ENCODE peak calls at places on chromosomes 7 and 10, in eight cellular contexts. One of them, this sample, is unnamed.

GRCh38 chr7:30143748-30144251 is 9.0 kb downstream of the MTURN start:
- DNase-seq in left ventricle myocardium inferior: no peak
- DNase-seq in GM12865: no peak
- DNase-seq in GM23338: no peak
- DNase-seq in cardiac muscle cell: no peak
- DNase-seq in upper lobe of right lung: no peak
- DNase-seq in AG09309: no peak
- DNase-seq in RWPE1: peak
- DNase-seq in this sample: no peak

GRCh38 chr10:61548371-61548770 is 95.2 kb upstream of the TMEM26 start:
- DNase-seq in left ventricle myocardium inferior: no peak
- DNase-seq in GM12865: no peak
- DNase-seq in GM23338: no peak
- DNase-seq in cardiac muscle cell: no peak
- DNase-seq in upper lobe of right lung: no peak
- DNase-seq in AG09309: no peak
- DNase-seq in RWPE1: no peak
- DNase-seq in this sample: no peak

GRCh38 chr7:144827581-144828139 is 8.2 kb downstream of the TPK1 start:
- DNase-seq in left ventricle myocardium inferior: no peak
- DNase-seq in GM12865: no peak
- DNase-seq in GM23338: no peak
- DNase-seq in cardiac muscle cell: peak
- DNase-seq in upper lobe of right lung: no peak
- DNase-seq in AG09309: no peak
- DNase-seq in RWPE1: no peak
- DNase-seq in this sample: no peak

GRCh38 chr10:95906675-95907453 is 911 bp upstream of the CC2D2B start:
- DNase-seq in left ventricle myocardium inferior: peak
- DNase-seq in GM12865: peak
- DNase-seq in GM23338: peak
- DNase-seq in cardiac muscle cell: peak
- DNase-seq in upper lobe of right lung: no peak
- DNase-seq in AG09309: peak
- DNase-seq in RWPE1: peak
- DNase-seq in this sample: peak

GRCh38 chr10:131681656-131682055 is 219.2 kb upstream of the PPP2R2D start:
- DNase-seq in left ventricle myocardium inferior: no peak
- DNase-seq in GM12865: no peak
- DNase-seq in GM23338: no peak
- DNase-seq in cardiac muscle cell: no peak
- DNase-seq in upper lobe of right lung: peak
- DNase-seq in AG09309: no peak
- DNase-seq in RWPE1: no peak
- DNase-seq in this sample: no peak

GRCh38 chr10:62779487-62780248 is 24.9 kb upstream of the ADO start:
- DNase-seq in left ventricle myocardium inferior: no peak
- DNase-seq in GM12865: peak
- DNase-seq in GM23338: no peak
- DNase-seq in cardiac muscle cell: no peak
- DNase-seq in upper lobe of right lung: no peak
- DNase-seq in AG09309: peak
- DNase-seq in RWPE1: no peak
- DNase-seq in this sample: no peak

GRCh38 chr7:99244942-99245341 is 27.7 kb upstream of the MYH16 start:
- DNase-seq in left ventricle myocardium inferior: no peak
- DNase-seq in GM12865: no peak
- DNase-seq in GM23338: no peak
- DNase-seq in cardiac muscle cell: no peak
- DNase-seq in upper lobe of right lung: no peak
- DNase-seq in AG09309: no peak
- DNase-seq in RWPE1: peak
- DNase-seq in this sample: no peak

GRCh38 chr7:77415474-77415821 is 701 bp downstream of the GSAP start:
- DNase-seq in left ventricle myocardium inferior: no peak
- DNase-seq in GM12865: peak
- DNase-seq in GM23338: peak
- DNase-seq in cardiac muscle cell: no peak
- DNase-seq in upper lobe of right lung: peak
- DNase-seq in AG09309: no peak
- DNase-seq in RWPE1: no peak
- DNase-seq in this sample: no peak

GRCh38 chr10:13684813-13685511 is 98.2 kb downstream of the PRPF18 start:
- DNase-seq in left ventricle myocardium inferior: no peak
- DNase-seq in GM12865: no peak
- DNase-seq in GM23338: no peak
- DNase-seq in cardiac muscle cell: no peak
- DNase-seq in upper lobe of right lung: no peak
- DNase-seq in AG09309: no peak
- DNase-seq in RWPE1: no peak
- DNase-seq in this sample: peak

GRCh38 chr10:119896937-119897336 is 4.4 kb downstream of the SEC23IP start:
- DNase-seq in left ventricle myocardium inferior: peak
- DNase-seq in GM12865: no peak
- DNase-seq in GM23338: no peak
- DNase-seq in cardiac muscle cell: peak
- DNase-seq in upper lobe of right lung: peak
- DNase-seq in AG09309: no peak
- DNase-seq in RWPE1: no peak
- DNase-seq in this sample: no peak

GRCh38 chr10:102115775-102116174 is 4.4 kb downstream of the LDB1 start:
- DNase-seq in left ventricle myocardium inferior: no peak
- DNase-seq in GM12865: no peak
- DNase-seq in GM23338: no peak
- DNase-seq in cardiac muscle cell: no peak
- DNase-seq in upper lobe of right lung: no peak
- DNase-seq in AG09309: no peak
- DNase-seq in RWPE1: no peak
- DNase-seq in this sample: no peak

GRCh38 chr10:25934673-25935139 is 677 bp downstream of the MYO3A start:
- DNase-seq in left ventricle myocardium inferior: no peak
- DNase-seq in GM12865: peak
- DNase-seq in GM23338: peak
- DNase-seq in cardiac muscle cell: peak
- DNase-seq in upper lobe of right lung: peak
- DNase-seq in AG09309: no peak
- DNase-seq in RWPE1: no peak
- DNase-seq in this sample: no peak

GRCh38 chr7:73734619-73735525 is 3.7 kb downstream of the ABHD11 start:
- DNase-seq in left ventricle myocardium inferior: peak
- DNase-seq in GM12865: peak
- DNase-seq in GM23338: peak
- DNase-seq in cardiac muscle cell: peak
- DNase-seq in upper lobe of right lung: peak
- DNase-seq in AG09309: peak
- DNase-seq in RWPE1: peak
- DNase-seq in this sample: peak

GRCh38 chr10:79984851-79985250 is 35.9 kb upstream of the SFTPD start:
- DNase-seq in left ventricle myocardium inferior: no peak
- DNase-seq in GM12865: peak
- DNase-seq in GM23338: no peak
- DNase-seq in cardiac muscle cell: no peak
- DNase-seq in upper lobe of right lung: peak
- DNase-seq in AG09309: no peak
- DNase-seq in RWPE1: peak
- DNase-seq in this sample: no peak

GRCh38 chr7:142338633-142339501 is 81.0 kb upstream of the PRSS58 start:
- DNase-seq in left ventricle myocardium inferior: no peak
- DNase-seq in GM12865: no peak
- DNase-seq in GM23338: peak
- DNase-seq in cardiac muscle cell: peak
- DNase-seq in upper lobe of right lung: no peak
- DNase-seq in AG09309: no peak
- DNase-seq in RWPE1: no peak
- DNase-seq in this sample: no peak

GRCh38 chr10:124425227-124425962 is 6.7 kb upstream of the OAT start:
- DNase-seq in left ventricle myocardium inferior: no peak
- DNase-seq in GM12865: no peak
- DNase-seq in GM23338: no peak
- DNase-seq in cardiac muscle cell: no peak
- DNase-seq in upper lobe of right lung: no peak
- DNase-seq in AG09309: no peak
- DNase-seq in RWPE1: no peak
- DNase-seq in this sample: no peak

GRCh38 chr10:13272164-13272571 is 27.7 kb downstream of the PHYH start:
- DNase-seq in left ventricle myocardium inferior: peak
- DNase-seq in GM12865: peak
- DNase-seq in GM23338: peak
- DNase-seq in cardiac muscle cell: no peak
- DNase-seq in upper lobe of right lung: no peak
- DNase-seq in AG09309: no peak
- DNase-seq in RWPE1: no peak
- DNase-seq in this sample: peak

GRCh38 chr10:21572578-21572977 is 38.5 kb downstream of the MLLT10 start:
- DNase-seq in left ventricle myocardium inferior: no peak
- DNase-seq in GM12865: no peak
- DNase-seq in GM23338: no peak
- DNase-seq in cardiac muscle cell: no peak
- DNase-seq in upper lobe of right lung: no peak
- DNase-seq in AG09309: no peak
- DNase-seq in RWPE1: no peak
- DNase-seq in this sample: peak

GRCh38 chr10:45001382-45002148 is 842 bp downstream of the ZNF22 start:
- DNase-seq in left ventricle myocardium inferior: peak
- DNase-seq in GM12865: peak
- DNase-seq in GM23338: peak
- DNase-seq in cardiac muscle cell: peak
- DNase-seq in upper lobe of right lung: peak
- DNase-seq in AG09309: no peak
- DNase-seq in RWPE1: peak
- DNase-seq in this sample: no peak
- TF ChIP-seq CTCF in left ventricle myocardium inferior: peak
- TF ChIP-seq CTCF in GM12865: peak
- TF ChIP-seq CTCF in GM23338: peak
- TF ChIP-seq CTCF in cardiac muscle cell: peak
- TF ChIP-seq CTCF in upper lobe of right lung: peak
- TF ChIP-seq CTCF in AG09309: peak
- TF ChIP-seq CTCF in RWPE1: no peak
- TF ChIP-seq CTCF in this sample: no peak

GRCh38 chr7:40866601-40867000 is 731.8 kb downstream of the SUGCT start:
- DNase-seq in left ventricle myocardium inferior: no peak
- DNase-seq in GM12865: no peak
- DNase-seq in GM23338: peak
- DNase-seq in cardiac muscle cell: peak
- DNase-seq in upper lobe of right lung: no peak
- DNase-seq in AG09309: peak
- DNase-seq in RWPE1: no peak
- DNase-seq in this sample: no peak
- TF ChIP-seq CTCF in left ventricle myocardium inferior: no peak
- TF ChIP-seq CTCF in GM12865: no peak
- TF ChIP-seq CTCF in GM23338: no peak
- TF ChIP-seq CTCF in cardiac muscle cell: peak
- TF ChIP-seq CTCF in upper lobe of right lung: no peak
- TF ChIP-seq CTCF in AG09309: peak
- TF ChIP-seq CTCF in RWPE1: no peak
- TF ChIP-seq CTCF in this sample: no peak

DNA sequence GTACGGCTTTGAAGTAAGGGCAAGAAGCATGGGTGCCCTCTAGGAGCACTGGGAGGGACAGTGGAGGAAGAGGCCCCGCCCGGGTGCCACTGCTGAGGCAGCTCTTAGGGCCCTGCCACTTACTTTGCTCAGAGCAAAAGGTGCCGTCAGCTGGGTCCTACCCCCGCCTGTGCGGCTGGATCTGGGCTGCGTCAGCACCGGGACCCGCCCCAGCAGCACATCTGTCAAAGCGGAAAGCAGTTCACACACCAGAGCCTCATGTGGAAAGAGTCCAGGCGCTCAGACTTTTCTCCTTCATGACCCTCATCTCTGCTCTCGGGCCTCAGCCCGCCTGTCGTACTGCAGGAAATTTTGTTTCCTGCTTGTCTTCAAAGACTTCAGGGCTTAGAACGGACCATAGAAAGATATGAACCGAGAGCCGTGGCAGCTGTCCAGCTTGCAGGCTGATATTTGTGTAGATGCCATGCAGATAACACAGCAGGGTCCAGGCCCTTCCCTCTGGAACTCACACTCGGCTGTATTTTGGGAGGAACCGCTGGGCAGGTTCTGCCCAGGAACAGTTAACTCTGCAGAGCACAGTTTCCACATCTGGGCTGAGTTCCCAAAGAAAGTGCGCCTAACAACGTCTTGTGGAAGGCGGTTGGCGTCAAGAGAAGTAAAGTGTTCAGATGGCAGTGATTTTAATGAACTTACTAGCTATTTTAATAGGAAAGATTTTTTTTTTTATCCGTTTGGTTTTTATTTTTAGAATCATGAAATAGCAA is 44.3 kb upstream of the PRKAR1B start:
- DNase-seq in left ventricle myocardium inferior: peak
- DNase-seq in GM12865: no peak
- DNase-seq in GM23338: no peak
- DNase-seq in cardiac muscle cell: peak
- DNase-seq in upper lobe of right lung: no peak
- DNase-seq in AG09309: no peak
- DNase-seq in RWPE1: no peak
- DNase-seq in this sample: no peak
- TF ChIP-seq CTCF in left ventricle myocardium inferior: no peak
- TF ChIP-seq CTCF in GM12865: no peak
- TF ChIP-seq CTCF in GM23338: no peak
- TF ChIP-seq CTCF in cardiac muscle cell: no peak
- TF ChIP-seq CTCF in upper lobe of right lung: no peak
- TF ChIP-seq CTCF in AG09309: no peak
- TF ChIP-seq CTCF in RWPE1: no peak
- TF ChIP-seq CTCF in this sample: no peak

GRCh38 chr10:36886303-36886891 is 239.0 kb upstream of the ANKRD30A start:
- DNase-seq in left ventricle myocardium inferior: no peak
- DNase-seq in GM12865: no peak
- DNase-seq in GM23338: no peak
- DNase-seq in cardiac muscle cell: no peak
- DNase-seq in upper lobe of right lung: no peak
- DNase-seq in AG09309: no peak
- DNase-seq in RWPE1: no peak
- DNase-seq in this sample: no peak

GRCh38 chr10:36885746-36886145 is 239.7 kb upstream of the ANKRD30A start:
- DNase-seq in left ventricle myocardium inferior: no peak
- DNase-seq in GM12865: no peak
- DNase-seq in GM23338: no peak
- DNase-seq in cardiac muscle cell: no peak
- DNase-seq in upper lobe of right lung: no peak
- DNase-seq in AG09309: no peak
- DNase-seq in RWPE1: no peak
- DNase-seq in this sample: no peak

DNA sequence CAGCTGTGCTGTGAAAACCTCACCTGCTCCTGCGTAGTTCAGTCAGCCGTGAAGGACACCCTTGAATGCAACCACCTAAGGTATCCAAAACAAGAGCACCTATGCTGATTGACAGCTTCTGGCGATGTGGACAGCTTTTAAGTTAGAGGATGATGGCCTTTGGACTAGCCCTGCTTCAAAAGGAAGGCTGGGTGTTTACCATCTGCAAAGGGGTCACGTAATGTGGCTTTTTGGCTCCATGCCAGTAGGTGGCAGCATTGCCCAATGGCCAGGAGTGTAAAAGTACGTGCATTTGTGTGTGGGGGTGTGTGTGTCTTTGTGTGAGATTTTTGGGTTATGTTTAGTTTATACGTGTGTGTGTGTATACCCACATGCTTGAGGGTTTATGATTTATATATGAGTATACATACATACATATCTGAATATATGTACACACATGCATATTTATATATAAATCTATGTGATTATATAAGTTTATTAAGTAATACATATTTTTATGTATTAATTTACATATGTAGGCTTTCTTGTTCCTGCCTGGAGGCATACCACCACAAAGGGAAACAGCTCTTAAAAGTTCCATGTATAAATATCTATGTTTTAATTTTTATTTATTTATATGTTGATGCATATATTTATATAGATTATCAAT is 236.3 kb upstream of the ANKRD30A start:
- DNase-seq in left ventricle myocardium inferior: no peak
- DNase-seq in GM12865: peak
- DNase-seq in GM23338: peak
- DNase-seq in cardiac muscle cell: peak
- DNase-seq in upper lobe of right lung: no peak
- DNase-seq in AG09309: no peak
- DNase-seq in RWPE1: peak
- DNase-seq in this sample: no peak
- TF ChIP-seq CTCF in left ventricle myocardium inferior: no peak
- TF ChIP-seq CTCF in GM12865: peak
- TF ChIP-seq CTCF in GM23338: peak
- TF ChIP-seq CTCF in cardiac muscle cell: peak
- TF ChIP-seq CTCF in upper lobe of right lung: no peak
- TF ChIP-seq CTCF in AG09309: peak
- TF ChIP-seq CTCF in RWPE1: peak
- TF ChIP-seq CTCF in this sample: no peak

This sample was measured in AG09319.